ENCODE peak calls at places on chromosomes 12 and 14, in eight cellular contexts. N is substantia nigra; S is nucleus accumbens; L is progenitor cell of endocrine pancreas; J is A172; M is NCI-H1105; O is HFFc6; Y is stimulated activated CD4-positive, alpha-beta T cell treated with anti-CD3 and anti-CD28 coated beads, TNF-alpha, amount 100 ng/mL, for 1 hour. E is an unnamed sample.

GRCh38 chr12:70052931-70053497 is 190.2 kb upstream of the CNOT2 start:
- DNase-seq in N (no peak), S (no peak), L (no peak), J (peak; percentile 78), M (no peak), O (peak; percentile 6), Y (no peak), E (no peak)

GRCh38 chr12:121784460-121784859 is 9.0 kb downstream of the RHOF start:
- DNase-seq in N (no peak), S (no peak), L (no peak), J (peak; percentile 93), M (no peak), O (peak; percentile 87), Y (no peak), E (no peak)

GRCh38 chr12:92342574-92342973 is 196.9 kb upstream of the BTG1 start:
- DNase-seq in N (no peak), S (no peak), L (no peak), J (no peak), M (no peak), O (no peak), Y (no peak), E (no peak)

GRCh38 chr12:26748412-26748740 is 84.6 kb downstream of the ITPR2 start:
- DNase-seq in N (no peak), S (no peak), L (no peak), J (peak; percentile 34), M (no peak), O (no peak), Y (no peak), E (no peak)

GRCh38 chr12:2666846-2667245 is 127.9 kb upstream of the FKBP4 start:
- DNase-seq in N (no peak), S (no peak), L (no peak), J (no peak), M (no peak), O (no peak), Y (no peak), E (no peak)

GRCh38 chr14:50875359-50876090 is 3.7 kb downstream of the ABHD12B start:
- DNase-seq in N (no peak), S (no peak), L (no peak), J (no peak), M (no peak), O (peak; percentile 18), Y (no peak), E (no peak)

GRCh38 chr12:44674866-44675265 is 201.2 kb downstream of the NELL2 start:
- DNase-seq in N (no peak), S (no peak), L (no peak), J (no peak), M (no peak), O (no peak), Y (no peak), E (peak; percentile 29)

GRCh38 chr12:108302471-108303311 is 36.4 kb downstream of the CMKLR1 start:
- DNase-seq in N (no peak), S (no peak), L (peak; percentile 63), J (peak; percentile 31), M (no peak), O (no peak), Y (no peak), E (peak; percentile 22)

GRCh38 chr12:2363836-2364565 is 311.2 kb downstream of the CACNA1C start:
- DNase-seq in N (no peak), S (no peak), L (no peak), J (no peak), M (no peak), O (no peak), Y (no peak), E (no peak)

GRCh38 chr14:90577661-90578282 is 180.9 kb downstream of the CALM1 start:
- DNase-seq in N (no peak), S (no peak), L (no peak), J (peak; percentile 43), M (no peak), O (no peak), Y (no peak), E (peak; percentile 47)

GRCh38 chr14:22996823-22997301 is 13.1 kb downstream of the C14orf93 start:
- DNase-seq in N (no peak), S (no peak), L (no peak), J (no peak), M (no peak), O (no peak), Y (no peak), E (no peak)

GRCh38 chr12:1500095-1500801 is 94.1 kb downstream of the FBXL14 start:
- DNase-seq in N (peak; percentile 12), S (no peak), L (no peak), J (peak; percentile 51), M (no peak), O (peak; percentile 18), Y (no peak), E (no peak)

GRCh38 chr14:67583711-67584644 is 16.1 kb downstream of the PIGH start:
- DNase-seq in N (no peak), S (no peak), L (peak; percentile 32), J (peak; percentile 31), M (peak; percentile 41), O (peak; percentile 43), Y (no peak), E (no peak)

GRCh38 chr12:111313833-111314259 is 55.0 kb downstream of the PHETA1 start:
- DNase-seq in N (peak; percentile 37), S (no peak), L (peak; percentile 77), J (peak; percentile 61), M (peak; percentile 46), O (peak; percentile 41), Y (peak; percentile 35), E (peak; percentile 72)

GRCh38 chr12:72433298-72433697 is 161.1 kb downstream of the TRHDE start:
- DNase-seq in N (no peak), S (no peak), L (no peak), J (no peak), M (no peak), O (no peak), Y (no peak), E (no peak)

GRCh38 chr14:104366931-104367810 is 212.4 kb upstream of the C14orf180 start:
- DNase-seq in N (no peak), S (no peak), L (no peak), J (no peak), M (no peak), O (no peak), Y (no peak), E (no peak)

GRCh38 chr12:47888127-47888819 is 16.5 kb downstream of the VDR start:
- DNase-seq in N (no peak), S (no peak), L (no peak), J (no peak), M (no peak), O (no peak), Y (no peak), E (no peak)

GRCh38 chr14:61503167-61503801 is 181.9 kb downstream of the PRKCH start:
- DNase-seq in N (no peak), S (no peak), L (no peak), J (no peak), M (no peak), O (no peak), Y (peak; percentile 42), E (no peak)

GRCh38 chr12:111444314-111444705 is 38.6 kb downstream of the SH2B3 start:
- DNase-seq in N (no peak), S (no peak), L (no peak), J (no peak), M (no peak), O (no peak), Y (no peak), E (no peak)

GRCh38 chr14:88005978-88006851 is 1.3 kb downstream of the GPR65 start:
- DNase-seq in N (no peak), S (no peak), L (no peak), J (no peak), M (no peak), O (no peak), Y (peak; percentile 28), E (no peak)

GRCh38 chr14:20934148-20934762 is 21.0 kb upstream of the RNASE2 start:
- DNase-seq in N (no peak), S (no peak), L (peak; percentile 47), J (peak; percentile 1), M (no peak), O (no peak), Y (no peak), E (no peak)

GRCh38 chr12:77734489-77734888 is 96.2 kb upstream of the NAV3 start:
- DNase-seq in N (no peak), S (no peak), L (no peak), J (peak; percentile 36), M (no peak), O (peak; percentile 32), Y (no peak), E (no peak)

GRCh38 chr12:21527451-21528180 is 1.5 kb downstream of the SPX start:
- DNase-seq in N (peak; percentile 57), S (no peak), L (peak; percentile 61), J (peak; percentile 16), M (peak; percentile 88), O (peak; percentile 22), Y (peak; percentile 12), E (peak; percentile 66)

GRCh38 chr12:128644664-128645296 is 179.0 kb downstream of the SLC15A4 start:
- DNase-seq in N (peak; percentile 7), S (no peak), L (peak; percentile 56), J (no peak), M (no peak), O (no peak), Y (no peak), E (no peak)

GRCh38 chr12:11981174-11981733 is 89.5 kb upstream of the BCL2L14 start:
- DNase-seq in N (no peak), S (no peak), L (no peak), J (no peak), M (no peak), O (no peak), Y (no peak), E (no peak)

GRCh38 chr14:70721542-70721941 is 79.8 kb downstream of the TTC9 start:
- DNase-seq in N (no peak), S (no peak), L (no peak), J (no peak), M (no peak), O (peak; percentile 16), Y (no peak), E (no peak)

GRCh38 chr14:105167303-105168092 is 1.1 kb downstream of the JAG2 start:
- DNase-seq in N (no peak), S (no peak), L (no peak), J (no peak), M (no peak), O (no peak), Y (no peak), E (no peak)

GRCh38 chr12:125065753-125066570 is 727 bp downstream of the AACS start:
- DNase-seq in N (no peak), S (no peak), L (no peak), J (no peak), M (no peak), O (no peak), Y (no peak), E (no peak)